ENCODE peak calls at places on chromosomes 5 and 9, in eight cellular contexts. One of them, this sample, is unnamed.

GRCh38 chr5:142896325-142897007 is 126.3 kb downstream of the ARHGAP26 start:
- DNase-seq in lower leg skin: no peak
- DNase-seq in stimulated activated CD4-positive, alpha-beta T cell treated with anti-CD3 and anti-CD28 coated beads, Interleukin-2, amount 100 ng/mL, for 24 hours: no peak
- DNase-seq in GM12891: no peak
- DNase-seq in RPMI7951: no peak
- DNase-seq in T-helper 9 cell: no peak
- DNase-seq in uterus: no peak
- DNase-seq in stimulated activated CD8-positive, alpha-beta memory T cell treated with anti-CD3 and anti-CD28 coated beads, Interleukin-2, amount 100 ng/mL, for 48 hours: no peak
- DNase-seq in this sample: no peak

GRCh38 chr9:4814913-4815312 is 22.2 kb downstream of the RCL1 start:
- DNase-seq in lower leg skin: no peak
- DNase-seq in stimulated activated CD4-positive, alpha-beta T cell treated with anti-CD3 and anti-CD28 coated beads, Interleukin-2, amount 100 ng/mL, for 24 hours: no peak
- DNase-seq in GM12891: no peak
- DNase-seq in RPMI7951: no peak
- DNase-seq in T-helper 9 cell: no peak
- DNase-seq in uterus: no peak
- DNase-seq in stimulated activated CD8-positive, alpha-beta memory T cell treated with anti-CD3 and anti-CD28 coated beads, Interleukin-2, amount 100 ng/mL, for 48 hours: no peak
- DNase-seq in this sample: no peak

GRCh38 chr5:176364765-176365662 is at the start of gene ARL10:
- DNase-seq in lower leg skin: no peak
- DNase-seq in stimulated activated CD4-positive, alpha-beta T cell treated with anti-CD3 and anti-CD28 coated beads, Interleukin-2, amount 100 ng/mL, for 24 hours: peak
- DNase-seq in GM12891: peak
- DNase-seq in RPMI7951: no peak
- DNase-seq in T-helper 9 cell: peak
- DNase-seq in uterus: no peak
- DNase-seq in stimulated activated CD8-positive, alpha-beta memory T cell treated with anti-CD3 and anti-CD28 coated beads, Interleukin-2, amount 100 ng/mL, for 48 hours: peak
- DNase-seq in this sample: no peak

GRCh38 chr9:70020217-70020616 is 23.4 kb upstream of the MAMDC2 start:
- DNase-seq in lower leg skin: no peak
- DNase-seq in stimulated activated CD4-positive, alpha-beta T cell treated with anti-CD3 and anti-CD28 coated beads, Interleukin-2, amount 100 ng/mL, for 24 hours: no peak
- DNase-seq in GM12891: no peak
- DNase-seq in RPMI7951: no peak
- DNase-seq in T-helper 9 cell: no peak
- DNase-seq in uterus: no peak
- DNase-seq in stimulated activated CD8-positive, alpha-beta memory T cell treated with anti-CD3 and anti-CD28 coated beads, Interleukin-2, amount 100 ng/mL, for 48 hours: no peak
- DNase-seq in this sample: peak

GRCh38 chr5:145493435-145493834 is 341.7 kb downstream of the PRELID2 start:
- DNase-seq in lower leg skin: no peak
- DNase-seq in stimulated activated CD4-positive, alpha-beta T cell treated with anti-CD3 and anti-CD28 coated beads, Interleukin-2, amount 100 ng/mL, for 24 hours: no peak
- DNase-seq in GM12891: no peak
- DNase-seq in RPMI7951: no peak
- DNase-seq in T-helper 9 cell: no peak
- DNase-seq in uterus: no peak
- DNase-seq in stimulated activated CD8-positive, alpha-beta memory T cell treated with anti-CD3 and anti-CD28 coated beads, Interleukin-2, amount 100 ng/mL, for 48 hours: no peak
- DNase-seq in this sample: no peak

GRCh38 chr5:3121813-3122212 is 370.3 kb upstream of the IRX2 start:
- DNase-seq in lower leg skin: no peak
- DNase-seq in stimulated activated CD4-positive, alpha-beta T cell treated with anti-CD3 and anti-CD28 coated beads, Interleukin-2, amount 100 ng/mL, for 24 hours: no peak
- DNase-seq in GM12891: no peak
- DNase-seq in RPMI7951: no peak
- DNase-seq in T-helper 9 cell: no peak
- DNase-seq in uterus: no peak
- DNase-seq in stimulated activated CD8-positive, alpha-beta memory T cell treated with anti-CD3 and anti-CD28 coated beads, Interleukin-2, amount 100 ng/mL, for 48 hours: no peak
- DNase-seq in this sample: no peak

GRCh38 chr9:99433555-99433954 is 211.5 kb downstream of the SEC61B start:
- DNase-seq in lower leg skin: peak
- DNase-seq in stimulated activated CD4-positive, alpha-beta T cell treated with anti-CD3 and anti-CD28 coated beads, Interleukin-2, amount 100 ng/mL, for 24 hours: peak
- DNase-seq in GM12891: peak
- DNase-seq in RPMI7951: peak
- DNase-seq in T-helper 9 cell: no peak
- DNase-seq in uterus: no peak
- DNase-seq in stimulated activated CD8-positive, alpha-beta memory T cell treated with anti-CD3 and anti-CD28 coated beads, Interleukin-2, amount 100 ng/mL, for 48 hours: peak
- DNase-seq in this sample: peak

GRCh38 chr5:179553875-179554274 is 3.5 kb downstream of the RUFY1 start:
- DNase-seq in lower leg skin: peak
- DNase-seq in stimulated activated CD4-positive, alpha-beta T cell treated with anti-CD3 and anti-CD28 coated beads, Interleukin-2, amount 100 ng/mL, for 24 hours: no peak
- DNase-seq in GM12891: no peak
- DNase-seq in RPMI7951: peak
- DNase-seq in T-helper 9 cell: no peak
- DNase-seq in uterus: no peak
- DNase-seq in stimulated activated CD8-positive, alpha-beta memory T cell treated with anti-CD3 and anti-CD28 coated beads, Interleukin-2, amount 100 ng/mL, for 48 hours: no peak
- DNase-seq in this sample: peak

GRCh38 chr5:60632153-60632552 is 67.8 kb downstream of the DEPDC1B start:
- DNase-seq in lower leg skin: no peak
- DNase-seq in stimulated activated CD4-positive, alpha-beta T cell treated with anti-CD3 and anti-CD28 coated beads, Interleukin-2, amount 100 ng/mL, for 24 hours: no peak
- DNase-seq in GM12891: no peak
- DNase-seq in RPMI7951: no peak
- DNase-seq in T-helper 9 cell: no peak
- DNase-seq in uterus: no peak
- DNase-seq in stimulated activated CD8-positive, alpha-beta memory T cell treated with anti-CD3 and anti-CD28 coated beads, Interleukin-2, amount 100 ng/mL, for 48 hours: no peak
- DNase-seq in this sample: no peak

GRCh38 chr5:76114192-76114795 is 31.1 kb downstream of the SV2C start:
- DNase-seq in lower leg skin: no peak
- DNase-seq in stimulated activated CD4-positive, alpha-beta T cell treated with anti-CD3 and anti-CD28 coated beads, Interleukin-2, amount 100 ng/mL, for 24 hours: no peak
- DNase-seq in GM12891: no peak
- DNase-seq in RPMI7951: no peak
- DNase-seq in T-helper 9 cell: no peak
- DNase-seq in uterus: peak
- DNase-seq in stimulated activated CD8-positive, alpha-beta memory T cell treated with anti-CD3 and anti-CD28 coated beads, Interleukin-2, amount 100 ng/mL, for 48 hours: no peak
- DNase-seq in this sample: no peak

GRCh38 chr9:127166651-127167524 is 44.5 kb upstream of the ANGPTL2 start:
- DNase-seq in lower leg skin: peak
- DNase-seq in stimulated activated CD4-positive, alpha-beta T cell treated with anti-CD3 and anti-CD28 coated beads, Interleukin-2, amount 100 ng/mL, for 24 hours: no peak
- DNase-seq in GM12891: peak
- DNase-seq in RPMI7951: peak
- DNase-seq in T-helper 9 cell: no peak
- DNase-seq in uterus: peak
- DNase-seq in stimulated activated CD8-positive, alpha-beta memory T cell treated with anti-CD3 and anti-CD28 coated beads, Interleukin-2, amount 100 ng/mL, for 48 hours: no peak
- DNase-seq in this sample: peak

GRCh38 chr5:129905467-129906176 is 1.4 kb downstream of the CHSY3 start:
- DNase-seq in lower leg skin: peak
- DNase-seq in stimulated activated CD4-positive, alpha-beta T cell treated with anti-CD3 and anti-CD28 coated beads, Interleukin-2, amount 100 ng/mL, for 24 hours: no peak
- DNase-seq in GM12891: no peak
- DNase-seq in RPMI7951: no peak
- DNase-seq in T-helper 9 cell: no peak
- DNase-seq in uterus: peak
- DNase-seq in stimulated activated CD8-positive, alpha-beta memory T cell treated with anti-CD3 and anti-CD28 coated beads, Interleukin-2, amount 100 ng/mL, for 48 hours: no peak
- DNase-seq in this sample: peak

GRCh38 chr5:40552981-40553380 is 126.7 kb upstream of the PTGER4 start:
- DNase-seq in lower leg skin: no peak
- DNase-seq in stimulated activated CD4-positive, alpha-beta T cell treated with anti-CD3 and anti-CD28 coated beads, Interleukin-2, amount 100 ng/mL, for 24 hours: no peak
- DNase-seq in GM12891: no peak
- DNase-seq in RPMI7951: no peak
- DNase-seq in T-helper 9 cell: no peak
- DNase-seq in uterus: no peak
- DNase-seq in stimulated activated CD8-positive, alpha-beta memory T cell treated with anti-CD3 and anti-CD28 coated beads, Interleukin-2, amount 100 ng/mL, for 48 hours: no peak
- DNase-seq in this sample: no peak

GRCh38 chr9:77647659-77648457 is at the start of gene GNA14:
- DNase-seq in lower leg skin: peak
- DNase-seq in stimulated activated CD4-positive, alpha-beta T cell treated with anti-CD3 and anti-CD28 coated beads, Interleukin-2, amount 100 ng/mL, for 24 hours: no peak
- DNase-seq in GM12891: peak
- DNase-seq in RPMI7951: no peak
- DNase-seq in T-helper 9 cell: no peak
- DNase-seq in uterus: peak
- DNase-seq in stimulated activated CD8-positive, alpha-beta memory T cell treated with anti-CD3 and anti-CD28 coated beads, Interleukin-2, amount 100 ng/mL, for 48 hours: no peak
- DNase-seq in this sample: no peak

GRCh38 chr5:131984945-131985665 is 26.4 kb downstream of the ACSL6 start:
- DNase-seq in lower leg skin: no peak
- DNase-seq in stimulated activated CD4-positive, alpha-beta T cell treated with anti-CD3 and anti-CD28 coated beads, Interleukin-2, amount 100 ng/mL, for 24 hours: no peak
- DNase-seq in GM12891: no peak
- DNase-seq in RPMI7951: no peak
- DNase-seq in T-helper 9 cell: no peak
- DNase-seq in uterus: no peak
- DNase-seq in stimulated activated CD8-positive, alpha-beta memory T cell treated with anti-CD3 and anti-CD28 coated beads, Interleukin-2, amount 100 ng/mL, for 48 hours: no peak
- DNase-seq in this sample: no peak

GRCh38 chr9:131771646-131772045 is 31.8 kb upstream of the RAPGEF1 start:
- DNase-seq in lower leg skin: no peak
- DNase-seq in stimulated activated CD4-positive, alpha-beta T cell treated with anti-CD3 and anti-CD28 coated beads, Interleukin-2, amount 100 ng/mL, for 24 hours: no peak
- DNase-seq in GM12891: no peak
- DNase-seq in RPMI7951: no peak
- DNase-seq in T-helper 9 cell: no peak
- DNase-seq in uterus: no peak
- DNase-seq in stimulated activated CD8-positive, alpha-beta memory T cell treated with anti-CD3 and anti-CD28 coated beads, Interleukin-2, amount 100 ng/mL, for 48 hours: no peak
- DNase-seq in this sample: no peak

GRCh38 chr5:38009754-38010386 is 170.0 kb upstream of the GDNF start:
- DNase-seq in lower leg skin: no peak
- DNase-seq in stimulated activated CD4-positive, alpha-beta T cell treated with anti-CD3 and anti-CD28 coated beads, Interleukin-2, amount 100 ng/mL, for 24 hours: no peak
- DNase-seq in GM12891: no peak
- DNase-seq in RPMI7951: no peak
- DNase-seq in T-helper 9 cell: no peak
- DNase-seq in uterus: no peak
- DNase-seq in stimulated activated CD8-positive, alpha-beta memory T cell treated with anti-CD3 and anti-CD28 coated beads, Interleukin-2, amount 100 ng/mL, for 48 hours: no peak
- DNase-seq in this sample: no peak

GRCh38 chr5:3116366-3116765 is 364.9 kb upstream of the IRX2 start:
- DNase-seq in lower leg skin: no peak
- DNase-seq in stimulated activated CD4-positive, alpha-beta T cell treated with anti-CD3 and anti-CD28 coated beads, Interleukin-2, amount 100 ng/mL, for 24 hours: no peak
- DNase-seq in GM12891: no peak
- DNase-seq in RPMI7951: no peak
- DNase-seq in T-helper 9 cell: no peak
- DNase-seq in uterus: no peak
- DNase-seq in stimulated activated CD8-positive, alpha-beta memory T cell treated with anti-CD3 and anti-CD28 coated beads, Interleukin-2, amount 100 ng/mL, for 48 hours: no peak
- DNase-seq in this sample: no peak

GRCh38 chr9:12785941-12786340 is 11.1 kb downstream of the LURAP1L start:
- DNase-seq in lower leg skin: no peak
- DNase-seq in stimulated activated CD4-positive, alpha-beta T cell treated with anti-CD3 and anti-CD28 coated beads, Interleukin-2, amount 100 ng/mL, for 24 hours: no peak
- DNase-seq in GM12891: no peak
- DNase-seq in RPMI7951: no peak
- DNase-seq in T-helper 9 cell: no peak
- DNase-seq in uterus: no peak
- DNase-seq in stimulated activated CD8-positive, alpha-beta memory T cell treated with anti-CD3 and anti-CD28 coated beads, Interleukin-2, amount 100 ng/mL, for 48 hours: no peak
- DNase-seq in this sample: no peak

GRCh38 chr5:157744055-157745011 is 821 bp downstream of the LSM11 start:
- DNase-seq in lower leg skin: no peak
- DNase-seq in stimulated activated CD4-positive, alpha-beta T cell treated with anti-CD3 and anti-CD28 coated beads, Interleukin-2, amount 100 ng/mL, for 24 hours: peak
- DNase-seq in GM12891: peak
- DNase-seq in RPMI7951: no peak
- DNase-seq in T-helper 9 cell: peak
- DNase-seq in uterus: no peak
- DNase-seq in stimulated activated CD8-positive, alpha-beta memory T cell treated with anti-CD3 and anti-CD28 coated beads, Interleukin-2, amount 100 ng/mL, for 48 hours: peak
- DNase-seq in this sample: no peak

GRCh38 chr9:8223861-8224260 is 424.3 kb upstream of the DMAC1 start:
- DNase-seq in lower leg skin: no peak
- DNase-seq in stimulated activated CD4-positive, alpha-beta T cell treated with anti-CD3 and anti-CD28 coated beads, Interleukin-2, amount 100 ng/mL, for 24 hours: no peak
- DNase-seq in GM12891: no peak
- DNase-seq in RPMI7951: no peak
- DNase-seq in T-helper 9 cell: no peak
- DNase-seq in uterus: no peak
- DNase-seq in stimulated activated CD8-positive, alpha-beta memory T cell treated with anti-CD3 and anti-CD28 coated beads, Interleukin-2, amount 100 ng/mL, for 48 hours: no peak
- DNase-seq in this sample: no peak

GRCh38 chr5:100799166-100799565 is 103.9 kb downstream of the ST8SIA4 start:
- DNase-seq in lower leg skin: no peak
- DNase-seq in stimulated activated CD4-positive, alpha-beta T cell treated with anti-CD3 and anti-CD28 coated beads, Interleukin-2, amount 100 ng/mL, for 24 hours: no peak
- DNase-seq in GM12891: no peak
- DNase-seq in RPMI7951: no peak
- DNase-seq in T-helper 9 cell: no peak
- DNase-seq in uterus: no peak
- DNase-seq in stimulated activated CD8-positive, alpha-beta memory T cell treated with anti-CD3 and anti-CD28 coated beads, Interleukin-2, amount 100 ng/mL, for 48 hours: no peak
- DNase-seq in this sample: no peak

GRCh38 chr9:94804917-94805544 is 78.5 kb downstream of the AOPEP start:
- DNase-seq in lower leg skin: no peak
- DNase-seq in stimulated activated CD4-positive, alpha-beta T cell treated with anti-CD3 and anti-CD28 coated beads, Interleukin-2, amount 100 ng/mL, for 24 hours: no peak
- DNase-seq in GM12891: no peak
- DNase-seq in RPMI7951: no peak
- DNase-seq in T-helper 9 cell: no peak
- DNase-seq in uterus: no peak
- DNase-seq in stimulated activated CD8-positive, alpha-beta memory T cell treated with anti-CD3 and anti-CD28 coated beads, Interleukin-2, amount 100 ng/mL, for 48 hours: no peak
- DNase-seq in this sample: no peak

GRCh38 chr5:30607301-30607700 is 586.2 kb upstream of the CDH6 start:
- DNase-seq in lower leg skin: no peak
- DNase-seq in stimulated activated CD4-positive, alpha-beta T cell treated with anti-CD3 and anti-CD28 coated beads, Interleukin-2, amount 100 ng/mL, for 24 hours: no peak
- DNase-seq in GM12891: no peak
- DNase-seq in RPMI7951: no peak
- DNase-seq in T-helper 9 cell: no peak
- DNase-seq in uterus: no peak
- DNase-seq in stimulated activated CD8-positive, alpha-beta memory T cell treated with anti-CD3 and anti-CD28 coated beads, Interleukin-2, amount 100 ng/mL, for 48 hours: no peak
- DNase-seq in this sample: peak

GRCh38 chr5:92749943-92750342 is 831.1 kb downstream of the NR2F1-AS1 start:
- DNase-seq in lower leg skin: no peak
- DNase-seq in stimulated activated CD4-positive, alpha-beta T cell treated with anti-CD3 and anti-CD28 coated beads, Interleukin-2, amount 100 ng/mL, for 24 hours: no peak
- DNase-seq in GM12891: no peak
- DNase-seq in RPMI7951: peak
- DNase-seq in T-helper 9 cell: no peak
- DNase-seq in uterus: no peak
- DNase-seq in stimulated activated CD8-positive, alpha-beta memory T cell treated with anti-CD3 and anti-CD28 coated beads, Interleukin-2, amount 100 ng/mL, for 48 hours: no peak
- DNase-seq in this sample: peak

GRCh38 chr5:36040651-36041536 is 25.8 kb downstream of the UGT3A2 start:
- DNase-seq in lower leg skin: no peak
- DNase-seq in stimulated activated CD4-positive, alpha-beta T cell treated with anti-CD3 and anti-CD28 coated beads, Interleukin-2, amount 100 ng/mL, for 24 hours: no peak
- DNase-seq in GM12891: no peak
- DNase-seq in RPMI7951: no peak
- DNase-seq in T-helper 9 cell: no peak
- DNase-seq in uterus: no peak
- DNase-seq in stimulated activated CD8-positive, alpha-beta memory T cell treated with anti-CD3 and anti-CD28 coated beads, Interleukin-2, amount 100 ng/mL, for 48 hours: no peak
- DNase-seq in this sample: no peak

GRCh38 chr5:14142856-14143508 is at the start of gene TRIO:
- DNase-seq in lower leg skin: peak
- DNase-seq in stimulated activated CD4-positive, alpha-beta T cell treated with anti-CD3 and anti-CD28 coated beads, Interleukin-2, amount 100 ng/mL, for 24 hours: peak
- DNase-seq in GM12891: peak
- DNase-seq in RPMI7951: peak
- DNase-seq in T-helper 9 cell: peak
- DNase-seq in uterus: peak
- DNase-seq in stimulated activated CD8-positive, alpha-beta memory T cell treated with anti-CD3 and anti-CD28 coated beads, Interleukin-2, amount 100 ng/mL, for 48 hours: peak
- DNase-seq in this sample: peak

GRCh38 chr5:573206-573605 is 38.9 kb upstream of the CEP72 start:
- DNase-seq in lower leg skin: peak
- DNase-seq in stimulated activated CD4-positive, alpha-beta T cell treated with anti-CD3 and anti-CD28 coated beads, Interleukin-2, amount 100 ng/mL, for 24 hours: no peak
- DNase-seq in GM12891: no peak
- DNase-seq in RPMI7951: no peak
- DNase-seq in T-helper 9 cell: no peak
- DNase-seq in uterus: no peak
- DNase-seq in stimulated activated CD8-positive, alpha-beta memory T cell treated with anti-CD3 and anti-CD28 coated beads, Interleukin-2, amount 100 ng/mL, for 48 hours: no peak
- DNase-seq in this sample: no peak

GRCh38 chr5:141681695-141682641 is at the start of gene ARAP3:
- DNase-seq in lower leg skin: peak
- DNase-seq in stimulated activated CD4-positive, alpha-beta T cell treated with anti-CD3 and anti-CD28 coated beads, Interleukin-2, amount 100 ng/mL, for 24 hours: peak
- DNase-seq in GM12891: no peak
- DNase-seq in RPMI7951: peak
- DNase-seq in T-helper 9 cell: peak
- DNase-seq in uterus: peak
- DNase-seq in stimulated activated CD8-positive, alpha-beta memory T cell treated with anti-CD3 and anti-CD28 coated beads, Interleukin-2, amount 100 ng/mL, for 48 hours: no peak
- DNase-seq in this sample: peak

GRCh38 chr9:31808770-31809169 is 575.7 kb upstream of the ACO1 start:
- DNase-seq in lower leg skin: no peak
- DNase-seq in stimulated activated CD4-positive, alpha-beta T cell treated with anti-CD3 and anti-CD28 coated beads, Interleukin-2, amount 100 ng/mL, for 24 hours: no peak
- DNase-seq in GM12891: no peak
- DNase-seq in RPMI7951: no peak
- DNase-seq in T-helper 9 cell: no peak
- DNase-seq in uterus: no peak
- DNase-seq in stimulated activated CD8-positive, alpha-beta memory T cell treated with anti-CD3 and anti-CD28 coated beads, Interleukin-2, amount 100 ng/mL, for 48 hours: no peak
- DNase-seq in this sample: no peak

GRCh38 chr9:76200730-76201129 is 193.5 kb downstream of the RFK start:
- DNase-seq in lower leg skin: no peak
- DNase-seq in stimulated activated CD4-positive, alpha-beta T cell treated with anti-CD3 and anti-CD28 coated beads, Interleukin-2, amount 100 ng/mL, for 24 hours: no peak
- DNase-seq in GM12891: no peak
- DNase-seq in RPMI7951: no peak
- DNase-seq in T-helper 9 cell: no peak
- DNase-seq in uterus: no peak
- DNase-seq in stimulated activated CD8-positive, alpha-beta memory T cell treated with anti-CD3 and anti-CD28 coated beads, Interleukin-2, amount 100 ng/mL, for 48 hours: no peak
- DNase-seq in this sample: no peak

GRCh38 chr5:82754347-82754746 is 322.8 kb downstream of the TMEM167A start:
- DNase-seq in lower leg skin: no peak
- DNase-seq in stimulated activated CD4-positive, alpha-beta T cell treated with anti-CD3 and anti-CD28 coated beads, Interleukin-2, amount 100 ng/mL, for 24 hours: no peak
- DNase-seq in GM12891: no peak
- DNase-seq in RPMI7951: no peak
- DNase-seq in T-helper 9 cell: no peak
- DNase-seq in uterus: no peak
- DNase-seq in stimulated activated CD8-positive, alpha-beta memory T cell treated with anti-CD3 and anti-CD28 coated beads, Interleukin-2, amount 100 ng/mL, for 48 hours: no peak
- DNase-seq in this sample: no peak

GRCh38 chr5:162068412-162068811 is 839 bp downstream of the GABRG2 start:
- DNase-seq in lower leg skin: no peak
- DNase-seq in stimulated activated CD4-positive, alpha-beta T cell treated with anti-CD3 and anti-CD28 coated beads, Interleukin-2, amount 100 ng/mL, for 24 hours: no peak
- DNase-seq in GM12891: peak
- DNase-seq in RPMI7951: peak
- DNase-seq in T-helper 9 cell: no peak
- DNase-seq in uterus: no peak
- DNase-seq in stimulated activated CD8-positive, alpha-beta memory T cell treated with anti-CD3 and anti-CD28 coated beads, Interleukin-2, amount 100 ng/mL, for 48 hours: no peak
- DNase-seq in this sample: peak